ENCODE peak calls at places on chromosomes 16 and 17, in five cellular contexts. B, K, F, W and L are unnamed samples.

GRCh38 chr17:19317359-19318095 is 45.0 kb downstream of the B9D1 start:
- DNase-seq in B (peak; percentile 56), K (no peak), F (peak; percentile 89), W (peak; percentile 74), L (peak; percentile 86)

GRCh38 chr16:67760206-67760605 is 41.1 kb upstream of the GFOD2 start:
- DNase-seq in B (no peak), K (no peak), F (no peak), W (no peak), L (no peak)

GRCh38 chr17:40354191-40355122 is 10.1 kb downstream of the GJD3 start:
- DNase-seq in B (no peak), K (no peak), F (no peak), W (no peak), L (no peak)

GRCh38 chr17:27471321-27472269 is 15.3 kb downstream of the KSR1 start:
- DNase-seq in B (no peak), K (peak; percentile 97), F (no peak), W (no peak), L (no peak)

GRCh38 chr16:84484579-84485254 is 19.7 kb downstream of the MEAK7 start:
- DNase-seq in B (peak; percentile 66), K (no peak), F (peak; percentile 62), W (no peak), L (peak; percentile 57)

GRCh38 chr17:69597898-69598692 is 183.6 kb downstream of the MAP2K6 start:
- DNase-seq in B (no peak), K (no peak), F (no peak), W (no peak), L (no peak)

GRCh38 chr17:77929871-77930436 is 28.5 kb upstream of the TNRC6C start:
- DNase-seq in B (no peak), K (no peak), F (no peak), W (no peak), L (no peak)

GRCh38 chr16:81280393-81280792 is 34.4 kb upstream of the GAN start:
- DNase-seq in B (no peak), K (no peak), F (no peak), W (no peak), L (no peak)

GRCh38 chr17:43176119-43176570 is 5.1 kb downstream of the NBR1 start:
- DNase-seq in B (no peak), K (no peak), F (peak; percentile 87), W (no peak), L (no peak)

GRCh38 chr16:15055141-15056053 is 477 bp downstream of the NTAN1 start:
- DNase-seq in B (no peak), K (no peak), F (peak; percentile 34), W (no peak), L (peak; percentile 32)

GRCh38 chr16:48608871-48609452 is 1.0 kb downstream of the N4BP1 start:
- DNase-seq in B (peak; percentile 26), K (no peak), F (no peak), W (no peak), L (no peak)

GRCh38 chr17:38747385-38748328 is 479 bp downstream of the PCGF2 start:
- DNase-seq in B (no peak), K (no peak), F (no peak), W (no peak), L (no peak)

GRCh38 chr17:64546716-64547115 is 39.9 kb downstream of the CEP95 start:
- DNase-seq in B (no peak), K (no peak), F (no peak), W (no peak), L (no peak)

GRCh38 chr17:56595831-56596740 is 2.6 kb downstream of the NOG start:
- DNase-seq in B (no peak), K (no peak), F (no peak), W (no peak), L (peak; percentile 55)

GRCh38 chr16:87489434-87490045 is 3.3 kb downstream of the ZCCHC14 start:
- DNase-seq in B (no peak), K (no peak), F (peak; percentile 45), W (no peak), L (no peak)

GRCh38 chr16:4049031-4049430 is 67.2 kb downstream of the ADCY9 start:
- DNase-seq in B (no peak), K (no peak), F (no peak), W (no peak), L (no peak)

GRCh38 chr17:7307686-7308624 is 527 bp downstream of the EIF5A start:
- DNase-seq in B (no peak), K (no peak), F (no peak), W (no peak), L (no peak)

GRCh38 chr17:30249460-30249859 is 14.0 kb upstream of the SLC6A4 start:
- DNase-seq in B (no peak), K (no peak), F (no peak), W (no peak), L (no peak)

GRCh38 chr17:63445571-63446217 is 412 bp downstream of the CYB561 start:
- DNase-seq in B (peak; percentile 85), K (no peak), F (no peak), W (no peak), L (peak; percentile 22)

GRCh38 chr17:78168906-78169793 is 769 bp downstream of the SYNGR2 start:
- DNase-seq in B (peak; percentile 53), K (no peak), F (no peak), W (no peak), L (no peak)

GRCh38 chr16:51818342-51818944 is 667.4 kb upstream of the SALL1 start:
- DNase-seq in B (peak; percentile 46), K (no peak), F (peak; percentile 31), W (peak; percentile 25), L (peak; percentile 58)

GRCh38 chr17:2595736-2596135 is 2.3 kb downstream of the PAFAH1B1 start:
- DNase-seq in B (no peak), K (no peak), F (no peak), W (no peak), L (no peak)

GRCh38 chr16:2598133-2598641 is 60.4 kb downstream of the PDPK1 start:
- DNase-seq in B (no peak), K (no peak), F (no peak), W (no peak), L (no peak)

GRCh38 chr17:28896884-28897768 is at the start of gene FLOT2:
- DNase-seq in B (peak; percentile 55), K (no peak), F (peak; percentile 54), W (peak; percentile 38), L (no peak)

GRCh38 chr17:64092952-64093451 is 36.9 kb downstream of the ERN1 start:
- DNase-seq in B (no peak), K (no peak), F (peak; percentile 17), W (no peak), L (no peak)

DNA sequence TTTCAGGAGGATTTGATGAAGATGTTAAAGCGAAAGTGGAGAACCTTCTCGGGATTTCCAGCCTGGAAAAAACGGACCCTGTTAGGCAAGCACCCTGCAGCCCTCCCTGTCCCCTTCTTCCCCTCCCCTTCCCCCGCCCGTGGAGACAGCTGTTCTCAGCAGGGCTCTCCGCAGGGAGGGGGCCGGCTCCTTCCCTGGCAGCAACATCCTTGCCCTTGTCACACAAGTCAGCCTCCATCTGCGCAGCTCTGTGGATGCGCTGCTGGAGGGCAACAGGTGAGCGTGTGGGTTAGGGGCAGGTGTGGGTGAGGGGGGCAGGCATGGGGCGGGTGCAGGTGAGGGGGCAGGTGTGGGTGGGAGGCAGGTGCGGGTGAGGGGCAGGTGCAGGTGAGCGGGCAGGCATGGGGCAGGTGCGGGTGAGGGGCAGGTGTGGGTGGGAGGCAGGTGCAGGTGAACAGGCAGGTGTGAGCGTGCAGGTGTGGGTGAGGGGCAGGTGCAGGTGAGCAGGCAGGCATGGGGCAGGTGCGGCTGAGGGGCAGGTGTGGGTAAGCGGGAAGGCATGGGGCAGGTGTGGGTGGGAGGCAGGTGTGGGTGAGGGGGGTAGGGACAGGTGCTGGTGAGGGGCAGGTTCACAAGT is 9.4 kb downstream of the CYBC1 start:
- DNase-seq in B (no peak), K (no peak), F (no peak), W (no peak), L (no peak)
- TF ChIP-seq SUZ12 in B (no peak), K (no peak), F (no peak), W (no peak), L (no peak)

DNA sequence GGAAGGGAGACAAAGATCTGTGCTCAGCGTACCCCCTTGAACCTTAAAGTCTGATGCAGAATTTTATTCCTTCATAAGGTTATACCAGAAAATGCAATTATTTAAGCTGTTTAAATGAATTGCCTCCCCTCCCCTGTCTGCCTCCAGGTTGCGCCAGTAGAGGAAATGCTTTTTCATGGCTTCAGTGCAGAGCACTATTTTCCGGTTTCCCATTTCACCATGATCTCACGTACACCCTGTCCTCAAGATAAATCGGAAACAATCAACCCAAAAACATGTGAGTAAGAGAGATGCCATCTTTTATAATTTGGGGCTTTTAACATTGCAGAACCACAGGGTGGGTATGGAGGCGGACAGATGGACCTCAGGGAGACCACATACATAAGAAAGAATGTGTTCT is 15.5 kb downstream of the IQCK start:
- DNase-seq in B (no peak), K (no peak), F (no peak), W (no peak), L (no peak)
- TF ChIP-seq SUZ12 in B (no peak), K (no peak), F (no peak), W (no peak), L (no peak)

GRCh38 chr16:89484923-89485679 is 5.3 kb downstream of the ANKRD11 start:
- DNase-seq in B (no peak), K (peak; percentile 41), F (no peak), W (no peak), L (no peak)
- TF ChIP-seq SUZ12 in B (no peak), K (no peak), F (no peak), W (no peak), L (no peak)

GRCh38 chr16:75048546-75048945 is 49.7 kb downstream of the ZNRF1 start:
- DNase-seq in B (no peak), K (no peak), F (no peak), W (no peak), L (no peak)
- TF ChIP-seq SUZ12 in B (no peak), K (no peak), F (no peak), W (no peak), L (no peak)

GRCh38 chr17:72760368-72760767 is 332.1 kb downstream of the SLC39A11 start:
- DNase-seq in B (no peak), K (no peak), F (no peak), W (no peak), L (no peak)

GRCh38 chr17:72751746-72752145 is 340.7 kb downstream of the SLC39A11 start:
- DNase-seq in B (no peak), K (no peak), F (no peak), W (no peak), L (no peak)

GRCh38 chr17:72749119-72749572 is 343.3 kb downstream of the SLC39A11 start:
- DNase-seq in B (no peak), K (no peak), F (peak; percentile 85), W (no peak), L (no peak)

GRCh38 chr17:72756256-72756655 is 336.2 kb downstream of the SLC39A11 start:
- DNase-seq in B (no peak), K (no peak), F (no peak), W (no peak), L (no peak)

DNA sequence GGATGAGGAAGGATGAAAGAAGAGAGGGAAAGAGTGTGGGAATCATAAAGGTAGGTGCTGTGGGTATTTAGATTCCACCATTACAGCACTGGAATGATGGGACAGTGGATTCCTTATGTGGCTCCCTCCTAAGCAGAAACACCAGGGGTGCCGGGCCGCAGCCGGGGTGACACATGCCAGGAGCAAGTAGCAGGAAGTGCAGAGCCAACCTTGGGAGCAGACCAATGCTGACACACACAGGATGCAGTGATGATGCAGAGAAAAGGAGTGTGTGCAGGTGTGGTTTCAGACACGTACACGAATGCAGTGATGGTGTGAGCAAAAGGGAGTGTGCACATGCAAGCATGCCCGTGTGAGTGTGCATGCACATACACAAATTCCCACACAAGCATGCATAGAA is 338.0 kb downstream of the SLC39A11 start:
- DNase-seq in B (no peak), K (no peak), F (no peak), W (no peak), L (no peak)
- TF ChIP-seq SUZ12 in B (no peak), K (no peak), F (no peak), W (no peak), L (no peak)

GRCh38 chr16:69927056-69927757 is 23.9 kb upstream of the CLEC18A start:
- DNase-seq in B (no peak), K (no peak), F (peak; percentile 41), W (no peak), L (no peak)
- TF ChIP-seq SUZ12 in B (no peak), K (no peak), F (no peak), W (no peak), L (no peak)